ENCODE peak calls at places on chromosomes 4 and X, in six cellular contexts. V is DMS79 treated with DMSO at 0.1 percent for 48 hours; R is cerebellum; O is stimulated activated CD4-positive, alpha-beta T cell treated with anti-CD3 and anti-CD28 coated beads, Interleukin-2, amount 100 ng/mL, for 48 hours; Y is activated T-helper 1 cell treated with anti-CD3 and anti-CD28 coated beads, Interleukin-2, amount 50 U/mL, for 16 hours; Z is astrocyte of the cerebellum. I is an unnamed sample.

GRCh38 chrX:55011294-55011693 is 11.1 kb downstream of the APEX2 start:
- DNase-seq in V (no peak), R (no peak), O (no peak), Y (no peak), Z (no peak), I (no peak)

GRCh38 chr4:149574973-149575372 is 240.7 kb downstream of the IQCM start:
- DNase-seq in V (no peak), R (no peak), O (no peak), Y (no peak), Z (no peak), I (no peak)

GRCh38 chr4:138097912-138098600 is 144.1 kb downstream of the SLC7A11 start:
- DNase-seq in V (no peak), R (peak; percentile 31), O (no peak), Y (no peak), Z (no peak), I (peak; percentile 71)

GRCh38 chr4:41611881-41612871 is 74.2 kb downstream of the LIMCH1 start:
- DNase-seq in V (no peak), R (peak; percentile 36), O (no peak), Y (no peak), Z (peak; percentile 82), I (peak; percentile 38)

GRCh38 chr4:86837651-86838050 is 11.5 kb downstream of the SLC10A6 start:
- DNase-seq in V (no peak), R (no peak), O (no peak), Y (no peak), Z (no peak), I (no peak)

GRCh38 chr4:37244583-37245390 is at the start of gene NWD2:
- DNase-seq in V (no peak), R (no peak), O (no peak), Y (no peak), Z (no peak), I (no peak)

GRCh38 chr4:164251257-164251656 is 502.7 kb upstream of the SMIM31 start:
- DNase-seq in V (no peak), R (no peak), O (no peak), Y (no peak), Z (peak; percentile 12), I (no peak)

GRCh38 chrX:11579856-11580595 is 85.7 kb downstream of the ARHGAP6 start:
- DNase-seq in V (no peak), R (no peak), O (no peak), Y (no peak), Z (no peak), I (no peak)

GRCh38 chr4:143358923-143359694 is 22.4 kb downstream of the GAB1 start:
- DNase-seq in V (no peak), R (no peak), O (no peak), Y (no peak), Z (no peak), I (no peak)

GRCh38 chr4:132592340-132592739 is 556.8 kb upstream of the PCDH10 start:
- DNase-seq in V (no peak), R (no peak), O (no peak), Y (no peak), Z (no peak), I (no peak)

GRCh38 chr4:181278941-181279340 is 964.3 kb upstream of the TENM3 start:
- DNase-seq in V (no peak), R (no peak), O (no peak), Y (no peak), Z (no peak), I (no peak)

GRCh38 chrX:41922125-41922521 is 1.2 kb downstream of the CASK start:
- DNase-seq in V (peak; percentile 4), R (no peak), O (no peak), Y (no peak), Z (no peak), I (peak; percentile 26)

GRCh38 chr4:3747582-3747906 is 18.6 kb upstream of the ADRA2C start:
- DNase-seq in V (no peak), R (no peak), O (no peak), Y (no peak), Z (no peak), I (no peak)

GRCh38 chrX:15903186-15903681 is 48.6 kb upstream of the AP1S2 start:
- DNase-seq in V (no peak), R (no peak), O (no peak), Y (no peak), Z (no peak), I (no peak)

GRCh38 chr4:77146426-77147399 is 10.3 kb upstream of the CCNG2 start:
- DNase-seq in V (no peak), R (no peak), O (no peak), Y (no peak), Z (no peak), I (no peak)

GRCh38 chr4:153326513-153326912 is 18.0 kb upstream of the MND1 start:
- DNase-seq in V (no peak), R (no peak), O (no peak), Y (no peak), Z (no peak), I (no peak)

GRCh38 chr4:106273831-106274230 is 42.2 kb downstream of the TBCK start:
- DNase-seq in V (no peak), R (no peak), O (no peak), Y (no peak), Z (no peak), I (no peak)